ENCODE peak calls at places on chromosomes 13 and 19, in six cellular contexts. One of them, this sample, is unnamed.

GRCh38 chr13:105139048-105139379 is 1396.4 kb downstream of the EFNB2 start:
- DNase-seq in HFF-Myc: no peak
- DNase-seq in stimulated activated CD8-positive, alpha-beta memory T cell treated with anti-CD3 and anti-CD28 coated beads, Interleukin-12 subunit alpha, Interleukin-12 subunit beta, amount 100 ng/mL, for 4 hours: no peak
- DNase-seq in ovary: no peak
- DNase-seq in GM04504: no peak
- DNase-seq in left cardiac atrium: no peak
- DNase-seq in this sample: no peak

GRCh38 chr19:10662384-10663251 is 8.5 kb downstream of the ILF3 start:
- DNase-seq in HFF-Myc: no peak
- DNase-seq in stimulated activated CD8-positive, alpha-beta memory T cell treated with anti-CD3 and anti-CD28 coated beads, Interleukin-12 subunit alpha, Interleukin-12 subunit beta, amount 100 ng/mL, for 4 hours: no peak
- DNase-seq in ovary: no peak
- DNase-seq in GM04504: no peak
- DNase-seq in left cardiac atrium: no peak
- DNase-seq in this sample: no peak

GRCh38 chr19:42433503-42434260 is 6.5 kb upstream of the LIPE start:
- DNase-seq in HFF-Myc: no peak
- DNase-seq in stimulated activated CD8-positive, alpha-beta memory T cell treated with anti-CD3 and anti-CD28 coated beads, Interleukin-12 subunit alpha, Interleukin-12 subunit beta, amount 100 ng/mL, for 4 hours: no peak
- DNase-seq in ovary: no peak
- DNase-seq in GM04504: no peak
- DNase-seq in left cardiac atrium: peak; percentile 91
- DNase-seq in this sample: no peak

GRCh38 chr13:107329991-107330390 is 762.1 kb upstream of the ARGLU1 start:
- DNase-seq in HFF-Myc: no peak
- DNase-seq in stimulated activated CD8-positive, alpha-beta memory T cell treated with anti-CD3 and anti-CD28 coated beads, Interleukin-12 subunit alpha, Interleukin-12 subunit beta, amount 100 ng/mL, for 4 hours: no peak
- DNase-seq in ovary: no peak
- DNase-seq in GM04504: no peak
- DNase-seq in left cardiac atrium: no peak
- DNase-seq in this sample: no peak

GRCh38 chr13:101575591-101575990 is 123.1 kb downstream of the ITGBL1 start:
- DNase-seq in HFF-Myc: no peak
- DNase-seq in stimulated activated CD8-positive, alpha-beta memory T cell treated with anti-CD3 and anti-CD28 coated beads, Interleukin-12 subunit alpha, Interleukin-12 subunit beta, amount 100 ng/mL, for 4 hours: no peak
- DNase-seq in ovary: no peak
- DNase-seq in GM04504: no peak
- DNase-seq in left cardiac atrium: no peak
- DNase-seq in this sample: no peak

GRCh38 chr19:56873493-56873892 is 33.0 kb upstream of the PEG3 start:
- DNase-seq in HFF-Myc: no peak
- DNase-seq in stimulated activated CD8-positive, alpha-beta memory T cell treated with anti-CD3 and anti-CD28 coated beads, Interleukin-12 subunit alpha, Interleukin-12 subunit beta, amount 100 ng/mL, for 4 hours: no peak
- DNase-seq in ovary: no peak
- DNase-seq in GM04504: no peak
- DNase-seq in left cardiac atrium: no peak
- DNase-seq in this sample: no peak

GRCh38 chr19:17881701-17882100 is 10.0 kb downstream of the SLC5A5 start:
- DNase-seq in HFF-Myc: no peak
- DNase-seq in stimulated activated CD8-positive, alpha-beta memory T cell treated with anti-CD3 and anti-CD28 coated beads, Interleukin-12 subunit alpha, Interleukin-12 subunit beta, amount 100 ng/mL, for 4 hours: no peak
- DNase-seq in ovary: no peak
- DNase-seq in GM04504: no peak
- DNase-seq in left cardiac atrium: no peak
- DNase-seq in this sample: no peak

GRCh38 chr19:48969276-48970138 is 4.4 kb downstream of the FTL start:
- DNase-seq in HFF-Myc: no peak
- DNase-seq in stimulated activated CD8-positive, alpha-beta memory T cell treated with anti-CD3 and anti-CD28 coated beads, Interleukin-12 subunit alpha, Interleukin-12 subunit beta, amount 100 ng/mL, for 4 hours: no peak
- DNase-seq in ovary: no peak
- DNase-seq in GM04504: no peak
- DNase-seq in left cardiac atrium: no peak
- DNase-seq in this sample: peak; percentile 46

GRCh38 chr13:50617134-50617721 is 226.3 kb downstream of the DLEU7 start:
- DNase-seq in HFF-Myc: peak; percentile 83
- DNase-seq in stimulated activated CD8-positive, alpha-beta memory T cell treated with anti-CD3 and anti-CD28 coated beads, Interleukin-12 subunit alpha, Interleukin-12 subunit beta, amount 100 ng/mL, for 4 hours: no peak
- DNase-seq in ovary: no peak
- DNase-seq in GM04504: peak; percentile 94
- DNase-seq in left cardiac atrium: no peak
- DNase-seq in this sample: peak; percentile 17

GRCh38 chr13:94210826-94211225 is 268.7 kb downstream of the DCT start:
- DNase-seq in HFF-Myc: no peak
- DNase-seq in stimulated activated CD8-positive, alpha-beta memory T cell treated with anti-CD3 and anti-CD28 coated beads, Interleukin-12 subunit alpha, Interleukin-12 subunit beta, amount 100 ng/mL, for 4 hours: no peak
- DNase-seq in ovary: no peak
- DNase-seq in GM04504: no peak
- DNase-seq in left cardiac atrium: no peak
- DNase-seq in this sample: no peak